ENCODE peak calls at places on chromosomes 2 and 18, in eight cellular contexts. N is neural progenitor cell; S is MM.1S; M is SK-N-SH; A is small intestine; P is pancreas; W is CD8-positive, alpha-beta memory T cell; G is A549. J is an unnamed sample.

GRCh38 chr18:76973512-76974302 is 151.3 kb downstream of the ZNF236 start:
- DNase-seq in N (no peak), G (no peak), P (no peak), M (no peak), W (no peak), S (no peak), A (no peak), J (no peak)

GRCh38 chr18:395481-396250 is 104.8 kb downstream of the COLEC12 start:
- DNase-seq in A (no peak), M (peak), P (no peak), G (no peak), S (no peak), N (no peak), W (no peak), J (no peak)

GRCh38 chr2:162086904-162087303 is 12.9 kb upstream of the DPP4 start:
- DNase-seq in N (no peak), G (no peak), S (no peak), A (no peak), M (no peak), P (no peak), W (no peak), J (no peak)

GRCh38 chr2:68253211-68254068 is 1.1 kb upstream of the PPP3R1 start:
- DNase-seq in G (peak), S (peak), P (no peak), M (peak), N (peak), W (peak), A (peak), J (no peak)

GRCh38 chr2:36650031-36650430 is 46.5 kb upstream of the VIT start:
- DNase-seq in M (no peak), A (peak), P (no peak), G (peak), S (peak), N (no peak), W (no peak), J (peak)

GRCh38 chr2:169291517-169291916 is 70.8 kb downstream of the LRP2 start:
- DNase-seq in A (no peak), N (no peak), W (no peak), P (no peak), G (no peak), M (no peak), S (no peak), J (no peak)

GRCh38 chr18:79987566-79987965 is 797 bp downstream of the TXNL4A start:
- DNase-seq in W (no peak), A (peak), G (no peak), M (no peak), N (no peak), S (no peak), P (no peak), J (no peak)

GRCh38 chr2:43170733-43171101 is 55.7 kb downstream of the ZFP36L2 start:
- DNase-seq in N (no peak), M (no peak), W (no peak), P (no peak), G (no peak), A (no peak), S (no peak), J (no peak)

GRCh38 chr2:122519366-122519765 is 763.9 kb downstream of the TSN start:
- DNase-seq in N (peak), W (no peak), G (peak), P (no peak), M (no peak), S (peak), A (peak), J (no peak)

GRCh38 chr18:67636597-67637385 is 120.3 kb upstream of the DSEL start:
- DNase-seq in S (no peak), A (no peak), P (peak), W (no peak), G (no peak), N (no peak), M (no peak), J (no peak)

GRCh38 chr2:36338827-36339145 is 16.8 kb upstream of the CRIM1 start:
- DNase-seq in A (no peak), G (peak), P (no peak), M (no peak), N (no peak), S (no peak), W (no peak), J (no peak)

GRCh38 chr2:239160226-239161143 is 240.3 kb downstream of the HDAC4 start:
- DNase-seq in P (peak), A (no peak), M (no peak), S (no peak), N (no peak), W (no peak), G (no peak), J (peak)

GRCh38 chr2:9285921-9286320 is 79.3 kb downstream of the ASAP2 start:
- DNase-seq in W (no peak), A (no peak), P (no peak), M (no peak), N (no peak), G (no peak), S (no peak), J (no peak)

GRCh38 chr2:105950521-105951389 is 206.0 kb downstream of the NCK2 start:
- DNase-seq in M (no peak), A (no peak), P (no peak), S (no peak), G (no peak), W (no peak), N (peak), J (no peak)

GRCh38 chr18:41713969-41714700 is 240.9 kb upstream of the PIK3C3 start:
- DNase-seq in N (peak), G (no peak), W (no peak), M (no peak), P (no peak), A (no peak), S (no peak), J (no peak)

GRCh38 chr2:241357531-241357930 is 1.4 kb downstream of the FARP2 start:
- DNase-seq in G (no peak), N (no peak), A (peak), P (no peak), M (no peak), S (peak), W (no peak), J (no peak)

GRCh38 chr2:16508061-16508851 is 157.4 kb downstream of the CYRIA start:
- DNase-seq in G (peak), W (no peak), A (peak), S (peak), M (peak), P (peak), N (peak), J (peak)

GRCh38 chr2:140580799-140581198 is 1550.0 kb downstream of the LRP1B start:
- DNase-seq in M (peak), W (no peak), N (no peak), A (peak), S (no peak), P (no peak), G (peak), J (no peak)

GRCh38 chr2:157922341-157922740 is 46.2 kb upstream of the ACVR1 start:
- DNase-seq in P (no peak), M (no peak), N (no peak), A (no peak), S (no peak), W (no peak), G (no peak), J (no peak)

GRCh38 chr2:127950264-127950663 is 64.5 kb upstream of the AMMECR1L start:
- DNase-seq in G (no peak), A (no peak), S (no peak), P (no peak), N (no peak), M (no peak), W (no peak), J (no peak)

GRCh38 chr18:63779386-63779785 is 4.2 kb downstream of the SERPINB7 start:
- DNase-seq in A (no peak), P (no peak), S (no peak), M (no peak), W (no peak), G (no peak), N (no peak), J (no peak)

GRCh38 chr2:239874636-239875356 is 150.3 kb downstream of the NDUFA10 start:
- DNase-seq in S (no peak), W (no peak), M (no peak), A (no peak), G (no peak), N (no peak), P (no peak), J (no peak)

GRCh38 chr2:222424729-222425671 is 657 bp downstream of the SGPP2 start:
- DNase-seq in A (peak), G (no peak), P (peak), M (peak), S (peak), W (no peak), N (peak), J (peak)

GRCh38 chr2:133940134-133940533 is 313.7 kb upstream of the MGAT5 start:
- DNase-seq in M (no peak), S (no peak), N (no peak), A (no peak), W (no peak), P (no peak), G (no peak), J (no peak)

GRCh38 chr2:201520201-201520600 is 68.7 kb downstream of the STRADB start:
- DNase-seq in P (no peak), A (no peak), M (no peak), N (no peak), G (no peak), W (no peak), S (no peak), J (no peak)

GRCh38 chr2:41947701-41948396 is 100.0 kb upstream of the PKDCC start:
- DNase-seq in S (no peak), W (no peak), P (no peak), N (peak), A (peak), M (peak), G (no peak), J (no peak)

GRCh38 chr2:221810216-221810615 is 238.1 kb upstream of the EPHA4 start:
- DNase-seq in N (no peak), S (no peak), G (no peak), M (no peak), W (no peak), P (no peak), A (no peak), J (no peak)

GRCh38 chr2:64133828-64134227 is 10.4 kb downstream of the PELI1 start:
- DNase-seq in M (no peak), G (no peak), P (no peak), S (no peak), W (no peak), N (no peak), A (no peak), J (no peak)

GRCh38 chr2:36695746-36696415 is 626 bp upstream of the VIT start:
- DNase-seq in G (peak), S (no peak), P (no peak), N (no peak), M (peak), W (no peak), A (no peak), J (no peak)

GRCh38 chr2:141513853-141514252 is 617.0 kb downstream of the LRP1B start:
- DNase-seq in N (no peak), G (no peak), M (no peak), A (no peak), S (no peak), P (no peak), W (no peak), J (no peak)

GRCh38 chr2:217262916-217263315 is 403.1 kb upstream of the TNP1 start:
- DNase-seq in S (no peak), M (no peak), A (no peak), G (no peak), P (no peak), W (no peak), N (no peak), J (no peak)

GRCh38 chr18:25230658-25231326 is 121.2 kb downstream of the ZNF521 start:
- DNase-seq in N (no peak), S (peak), W (no peak), M (no peak), A (no peak), P (no peak), G (peak), J (peak)

GRCh38 chr2:120453635-120453998 is 107.7 kb downstream of the INHBB start:
- DNase-seq in S (no peak), G (no peak), A (no peak), P (no peak), M (no peak), N (no peak), W (no peak), J (no peak)

GRCh38 chr2:73084971-73085370 is 13.5 kb upstream of the SFXN5 start:
- DNase-seq in N (no peak), W (no peak), M (no peak), S (no peak), A (no peak), P (no peak), G (no peak), J (no peak)

DNA sequence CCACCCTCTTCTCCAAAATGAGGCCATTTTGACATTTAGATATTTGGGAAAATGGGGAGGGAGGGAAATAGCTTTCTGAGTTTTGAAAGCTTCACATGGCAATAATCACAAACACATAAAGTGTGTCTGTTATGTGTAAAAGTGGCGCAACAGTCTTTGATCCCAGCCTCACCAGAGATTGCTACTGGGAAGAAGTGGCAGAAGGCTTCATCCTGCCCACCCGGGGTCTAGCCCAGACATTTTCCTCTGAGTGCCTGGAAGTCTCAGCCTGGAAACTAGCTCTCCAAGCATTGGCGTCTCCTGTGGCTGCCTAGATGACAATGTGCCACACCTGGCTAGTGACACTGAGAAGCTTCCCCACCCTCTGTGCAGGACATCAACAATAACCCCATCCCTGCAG is 1.7 kb upstream of the LBH start:
- DNase-seq in W (no peak), G (no peak), S (no peak), M (no peak), P (no peak), A (no peak), N (no peak), J (no peak)
- H3K4me3 ChIP-seq in W (no peak), G (no peak), S (no peak), M (no peak), P (no peak), A (no peak), N (no peak), J (no peak)

DNA sequence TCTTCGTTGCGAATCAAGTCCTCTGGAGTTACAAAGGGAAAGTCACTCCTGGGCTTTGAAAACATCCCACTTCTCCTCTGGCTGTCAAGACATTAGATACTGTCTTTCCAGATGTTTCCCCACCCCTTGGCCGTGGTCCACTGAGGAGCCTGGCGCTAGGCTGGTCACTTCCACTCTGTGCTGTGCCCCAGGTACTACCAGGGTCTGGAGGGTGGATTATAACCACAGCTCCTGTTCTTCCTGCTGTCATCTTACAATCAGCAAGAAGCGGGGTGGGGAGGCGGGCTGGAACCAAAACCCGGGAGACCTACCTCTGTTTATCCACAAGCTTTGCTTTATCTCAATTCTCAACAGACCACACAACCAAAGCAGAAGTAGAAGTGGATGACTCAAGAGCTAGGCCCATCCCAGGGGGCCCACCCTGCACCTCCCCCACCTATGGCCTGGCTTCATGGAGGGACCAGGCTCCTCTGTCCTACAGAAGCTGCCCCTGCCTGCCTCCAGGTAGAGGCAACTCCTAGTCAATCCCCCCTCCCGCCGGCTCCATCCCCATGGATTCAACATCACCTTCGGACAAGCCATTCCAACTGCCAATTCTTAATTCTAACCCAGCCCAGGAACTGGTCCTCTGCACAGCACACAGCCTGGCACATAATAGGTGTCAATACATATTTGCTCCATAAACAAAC is 17.8 kb downstream of the SMAD7 start:
- DNase-seq in P (no peak), A (no peak), G (no peak), M (no peak), N (no peak), S (no peak), W (no peak), J (no peak)
- H3K4me3 ChIP-seq in P (no peak), A (no peak), G (peak), M (peak), N (no peak), S (peak), W (no peak), J (peak)

GRCh38 chr18:11156977-11157376 is 7.6 kb upstream of the PIEZO2 start:
- DNase-seq in N (no peak), S (no peak), A (no peak), P (no peak), G (no peak), W (no peak), M (no peak), J (no peak)

GRCh38 chr18:11160303-11160702 is 10.9 kb upstream of the PIEZO2 start:
- DNase-seq in P (no peak), A (no peak), W (no peak), G (no peak), S (no peak), M (no peak), N (no peak), J (no peak)

GRCh38 chr18:11163668-11164067 is 14.3 kb upstream of the PIEZO2 start:
- DNase-seq in N (peak), S (no peak), M (peak), A (peak), W (no peak), G (peak), P (no peak), J (no peak)

GRCh38 chr18:11162889-11163288 is 13.5 kb upstream of the PIEZO2 start:
- DNase-seq in P (no peak), G (no peak), S (no peak), W (no peak), M (no peak), A (no peak), N (no peak), J (no peak)

GRCh38 chr18:11159844-11160243 is 10.5 kb upstream of the PIEZO2 start:
- DNase-seq in G (no peak), A (no peak), P (no peak), M (no peak), S (no peak), W (no peak), N (no peak), J (no peak)
- H3K4me3 ChIP-seq in G (no peak), A (no peak), P (no peak), M (no peak), S (no peak), W (no peak), N (no peak), J (no peak)

GRCh38 chr2:118844261-118845004 is 3.0 kb downstream of the EN1 start:
- DNase-seq in M (no peak), S (no peak), A (no peak), W (no peak), G (no peak), P (no peak), N (peak), J (no peak)

GRCh38 chr2:118843492-118844132 is 3.8 kb downstream of the EN1 start:
- DNase-seq in P (no peak), A (no peak), W (no peak), G (no peak), M (no peak), N (peak), S (no peak), J (no peak)

GRCh38 chr2:118841450-118841827 is 6.0 kb downstream of the EN1 start:
- DNase-seq in P (no peak), A (no peak), N (peak), M (peak), S (no peak), W (no peak), G (no peak), J (no peak)

GRCh38 chr2:118842687-118843491 is 4.6 kb downstream of the EN1 start:
- DNase-seq in N (peak), G (no peak), W (no peak), A (no peak), P (no peak), S (no peak), M (peak), J (no peak)

DNA sequence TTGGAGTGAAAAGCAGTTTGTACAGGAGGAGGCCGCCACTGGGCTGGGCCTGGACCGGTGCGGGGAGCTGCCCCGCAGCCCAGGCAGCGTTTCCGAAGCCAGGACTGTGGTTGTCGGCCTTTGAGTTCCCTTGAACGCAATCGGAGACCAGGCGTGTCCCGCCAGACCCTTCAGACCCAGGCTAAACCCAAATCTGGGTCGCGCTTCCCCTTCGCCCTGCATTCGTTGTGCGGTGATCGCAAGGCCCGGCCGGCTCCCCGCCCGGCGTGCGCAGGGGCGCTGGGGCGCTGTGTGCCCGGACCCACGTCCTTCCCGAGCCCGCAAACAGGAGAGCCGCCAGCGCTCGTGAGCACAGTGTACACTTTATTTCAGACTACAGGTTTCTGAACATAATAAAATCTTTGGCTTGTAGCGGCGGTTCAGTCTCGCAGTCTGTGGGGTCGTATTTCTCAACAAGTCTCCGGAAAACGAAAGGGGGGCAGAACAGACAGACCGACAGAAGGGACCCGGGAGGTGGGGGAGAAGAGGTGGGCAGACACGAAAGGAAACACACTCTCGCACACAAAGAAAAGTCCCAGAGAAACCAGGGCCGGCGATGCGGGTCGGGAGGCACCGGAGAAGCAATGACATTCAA is 5.5 kb downstream of the EN1 start:
- DNase-seq in G (no peak), A (no peak), W (no peak), P (no peak), M (peak), S (no peak), N (peak), J (no peak)
- H3K4me3 ChIP-seq in G (no peak), A (peak), W (peak), P (peak), M (no peak), S (no peak), N (no peak), J (peak)

GRCh38 chr18:12608292-12608691 is 49.6 kb downstream of the SPIRE1 start:
- DNase-seq in A (no peak), G (no peak), N (no peak), S (no peak), W (no peak), M (no peak), P (no peak), J (no peak)
- H3K4me3 ChIP-seq in A (no peak), G (no peak), N (no peak), S (no peak), W (no peak), M (no peak), P (no peak), J (no peak)

GRCh38 chr2:233081232-233081730 is 21.1 kb downstream of the INPP5D start:
- DNase-seq in M (no peak), G (no peak), A (no peak), N (no peak), P (no peak), S (no peak), W (peak), J (no peak)

GRCh38 chr2:233080836-233081229 is 20.7 kb downstream of the INPP5D start:
- DNase-seq in G (no peak), W (no peak), S (no peak), N (no peak), M (no peak), P (no peak), A (no peak), J (no peak)

GRCh38 chr2:233082934-233083755 is 23.0 kb downstream of the INPP5D start:
- DNase-seq in G (no peak), P (no peak), A (no peak), W (no peak), S (no peak), M (no peak), N (no peak), J (no peak)

GRCh38 chr2:233082222-233082933 is 22.2 kb downstream of the INPP5D start:
- DNase-seq in W (no peak), S (peak), P (no peak), M (no peak), A (no peak), G (no peak), N (no peak), J (no peak)

GRCh38 chr2:233081731-233082221 is 21.6 kb downstream of the INPP5D start:
- DNase-seq in N (no peak), A (no peak), P (no peak), M (no peak), W (no peak), S (no peak), G (no peak), J (no peak)
- H3K4me3 ChIP-seq in N (no peak), A (no peak), P (no peak), M (no peak), W (peak), S (no peak), G (no peak), J (no peak)

J was measured in psoas muscle.